ENCODE peak calls at places on chromosomes 1 and 21, in four cellular contexts. D is osteoblast, P is upper lobe of right lung, J is Calu3. T is an unnamed sample.

GRCh38 chr1:3858231-3858981 is 1.1 kb downstream of the DFFB start:
- DNase-seq in D (peak), P (no peak), J (peak), T (no peak)

GRCh38 chr1:27381976-27382762 is 964 bp downstream of the CD164L2 start:
- DNase-seq in D (peak), P (no peak), J (no peak), T (no peak)

GRCh38 chr21:37829447-37829846 is 86.8 kb downstream of the KCNJ6 start:
- DNase-seq in D (peak), P (no peak), J (peak), T (no peak)

GRCh38 chr1:39613250-39613649 is 26.2 kb downstream of the HEYL start:
- DNase-seq in D (no peak), P (no peak), J (no peak), T (no peak)

GRCh38 chr1:20849100-20849499 is 62.0 kb upstream of the HP1BP3 start:
- DNase-seq in D (no peak), P (no peak), J (no peak), T (no peak)

GRCh38 chr21:36087362-36088138 is 17.7 kb downstream of the CBR1 start:
- DNase-seq in D (no peak), P (no peak), J (no peak), T (no peak)

GRCh38 chr1:184160236-184160635 is 108.7 kb downstream of the TSEN15 start:
- DNase-seq in D (peak), P (no peak), J (no peak), T (no peak)

GRCh38 chr1:2944705-2945104 is 76.6 kb upstream of the ACTRT2 start:
- DNase-seq in D (no peak), P (no peak), J (no peak), T (no peak)

GRCh38 chr1:78779831-78780230 is 130.2 kb downstream of the IFI44 start:
- DNase-seq in D (peak), P (no peak), J (no peak), T (no peak)

GRCh38 chr1:236568285-236568894 is 35.9 kb downstream of the HEATR1 start:
- DNase-seq in D (no peak), P (no peak), J (no peak), T (no peak)

GRCh38 chr1:55257958-55258357 is 42.8 kb upstream of the USP24 start:
- DNase-seq in D (no peak), P (no peak), J (no peak), T (peak)

GRCh38 chr1:182205378-182206022 is 144.0 kb upstream of the ZNF648 start:
- DNase-seq in D (no peak), P (no peak), J (no peak), T (no peak)

GRCh38 chr1:81801032-81801833 is 499 bp downstream of the ADGRL2 start:
- DNase-seq in D (peak), P (peak), J (peak), T (no peak)

GRCh38 chr1:29850358-29850757 is 614.0 kb downstream of the PTPRU start:
- DNase-seq in D (no peak), P (no peak), J (no peak), T (no peak)

GRCh38 chr21:44079846-44080245 is 27.4 kb upstream of the PWP2 start:
- DNase-seq in D (no peak), P (no peak), J (no peak), T (no peak)

GRCh38 chr1:168320805-168321577 is 40.3 kb downstream of the TBX19 start:
- DNase-seq in D (peak), P (no peak), J (peak), T (no peak)

GRCh38 chr1:55781944-55782482 is 566.8 kb upstream of the USP24 start:
- DNase-seq in D (peak), P (no peak), J (no peak), T (no peak)

GRCh38 chr1:109912214-109912861 is 1.7 kb downstream of the CSF1 start:
- DNase-seq in D (peak), P (no peak), J (no peak), T (no peak)

GRCh38 chr1:35577071-35577998 is 4.2 kb downstream of the TFAP2E start:
- DNase-seq in D (peak), P (peak), J (no peak), T (peak)

GRCh38 chr1:29970747-29971325 is 734.5 kb downstream of the PTPRU start:
- DNase-seq in D (no peak), P (no peak), J (no peak), T (no peak)

GRCh38 chr1:53552981-53553733 is 94.0 kb downstream of the DMRTB1 start:
- DNase-seq in D (no peak), P (peak), J (no peak), T (no peak)

GRCh38 chr1:28290851-28291250 is 31.5 kb downstream of the SESN2 start:
- DNase-seq in D (no peak), P (no peak), J (no peak), T (no peak)

GRCh38 chr1:183075861-183076260 is 52.6 kb downstream of the LAMC1 start:
- DNase-seq in D (no peak), P (no peak), J (no peak), T (no peak)

GRCh38 chr1:64309468-64309867 is 106.0 kb downstream of the UBE2U start:
- DNase-seq in D (no peak), P (no peak), J (no peak), T (no peak)

GRCh38 chr1:47694011-47694890 is 256.4 kb downstream of the FOXD2 start:
- DNase-seq in D (peak), P (peak), J (no peak), T (no peak)

GRCh38 chr1:161131721-161132409 is 602 bp downstream of the DEDD start:
- DNase-seq in D (peak), P (no peak), J (no peak), T (peak)

GRCh38 chr1:64769482-64769881 is 24.6 kb downstream of the RAVER2 start:
- DNase-seq in D (no peak), P (no peak), J (no peak), T (no peak)

GRCh38 chr1:22745675-22746585 is 35.3 kb downstream of the EPHB2 start:
- DNase-seq in D (peak), P (no peak), J (peak), T (no peak)

GRCh38 chr1:109265741-109266330 is 16.5 kb downstream of the CELSR2 start:
- DNase-seq in D (peak), P (no peak), J (no peak), T (no peak)

GRCh38 chr1:231236938-231237337 is 4.1 kb upstream of the GNPAT start:
- DNase-seq in D (no peak), P (no peak), J (no peak), T (no peak)

GRCh38 chr1:85992756-85993155 is 163.8 kb downstream of the COL24A1 start:
- DNase-seq in D (no peak), P (no peak), J (no peak), T (no peak)

GRCh38 chr1:43299101-43299500 is 1.7 kb upstream of the TIE1 start:
- DNase-seq in D (no peak), P (no peak), J (no peak), T (no peak)

GRCh38 chr1:207808911-207809555 is 57.2 kb downstream of the CD46 start:
- DNase-seq in D (no peak), P (no peak), J (no peak), T (no peak)

DNA sequence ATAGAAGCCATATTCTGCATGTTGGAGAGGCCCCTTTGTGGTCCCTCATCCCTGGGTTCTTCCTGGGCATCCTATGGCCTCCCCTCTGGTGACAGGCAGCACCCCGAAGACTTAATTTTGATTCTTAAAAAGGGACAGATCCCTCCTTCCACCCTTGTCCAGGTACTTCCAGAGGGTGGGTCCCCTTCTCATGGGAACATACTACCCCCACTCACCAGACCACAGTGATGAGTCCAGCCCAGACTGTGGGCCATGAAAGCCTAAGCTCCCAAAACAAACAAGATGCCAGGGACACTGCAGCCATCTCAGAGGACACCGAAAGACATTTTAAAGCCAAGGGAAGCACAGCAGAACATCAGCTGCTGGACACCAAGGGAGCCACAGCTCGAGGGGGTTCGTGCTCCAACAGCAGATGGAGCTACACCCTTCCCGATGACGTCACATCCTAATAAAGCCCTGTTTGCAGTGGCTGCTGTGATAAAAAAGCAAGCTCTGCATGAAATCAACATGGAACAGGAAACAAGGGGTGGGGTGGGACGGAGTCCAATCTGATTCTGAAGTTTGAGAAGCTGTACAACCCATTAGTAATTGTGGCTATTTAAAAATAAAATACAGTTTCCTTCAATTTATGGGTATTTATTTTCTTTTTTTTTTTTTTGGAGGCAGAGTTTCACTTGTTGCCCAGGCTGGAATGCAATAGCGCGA is 32.4 kb downstream of the GNB1 start:
- DNase-seq in D (peak), P (no peak), J (peak), T (no peak)
- TF ChIP-seq CTCF in D (peak), P (peak), J (no peak), T (no peak)

GRCh38 chr1:26035203-26035958 is 10.5 kb downstream of the SLC30A2 start:
- DNase-seq in D (peak), P (peak), J (peak), T (peak)
- TF ChIP-seq CTCF in D (no peak), P (no peak), J (no peak), T (no peak)

GRCh38 chr1:102852583-102852982 is 255.7 kb downstream of the COL11A1 start:
- DNase-seq in D (no peak), P (no peak), J (no peak), T (no peak)
- TF ChIP-seq CTCF in D (peak), P (no peak), J (no peak), T (no peak)

DNA sequence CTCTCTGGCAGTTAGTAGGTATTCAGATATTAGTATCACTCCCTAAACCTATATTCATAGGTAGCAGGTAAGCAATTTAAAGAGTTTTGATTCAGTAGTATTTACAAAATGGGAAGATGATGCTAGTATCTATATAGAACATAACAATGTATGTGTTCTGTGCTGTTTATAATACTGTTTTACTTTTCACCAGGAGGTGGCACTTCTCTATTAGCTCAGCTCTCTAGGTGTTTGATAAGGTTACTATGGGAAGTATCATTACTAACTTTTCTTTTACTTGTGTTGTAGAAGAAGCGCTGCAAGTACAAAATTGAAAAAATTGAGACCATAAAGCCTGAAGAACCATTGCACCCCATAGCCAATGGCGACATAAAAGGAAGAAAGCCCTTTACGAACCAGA is 49.4 kb upstream of the FASLG start:
- DNase-seq in D (no peak), P (no peak), J (no peak), T (no peak)
- TF ChIP-seq CTCF in D (peak), P (no peak), J (peak), T (peak)

GRCh38 chr1:154935749-154936415 is 637 bp downstream of the PMVK start:
- DNase-seq in D (peak), P (no peak), J (peak), T (no peak)

GRCh38 chr1:154937051-154937987 is 800 bp upstream of the PMVK start:
- DNase-seq in D (peak), P (peak), J (peak), T (peak)

GRCh38 chr1:154937988-154938386 is 1.5 kb upstream of the PMVK start:
- DNase-seq in D (no peak), P (no peak), J (no peak), T (no peak)

GRCh38 chr1:154934358-154934948 is 2.1 kb downstream of the PMVK start:
- DNase-seq in D (no peak), P (no peak), J (no peak), T (no peak)

GRCh38 chr1:154936416-154937050 is at the start of gene PMVK:
- DNase-seq in D (peak), P (peak), J (peak), T (peak)
- TF ChIP-seq CTCF in D (peak), P (peak), J (peak), T (no peak)

DNA sequence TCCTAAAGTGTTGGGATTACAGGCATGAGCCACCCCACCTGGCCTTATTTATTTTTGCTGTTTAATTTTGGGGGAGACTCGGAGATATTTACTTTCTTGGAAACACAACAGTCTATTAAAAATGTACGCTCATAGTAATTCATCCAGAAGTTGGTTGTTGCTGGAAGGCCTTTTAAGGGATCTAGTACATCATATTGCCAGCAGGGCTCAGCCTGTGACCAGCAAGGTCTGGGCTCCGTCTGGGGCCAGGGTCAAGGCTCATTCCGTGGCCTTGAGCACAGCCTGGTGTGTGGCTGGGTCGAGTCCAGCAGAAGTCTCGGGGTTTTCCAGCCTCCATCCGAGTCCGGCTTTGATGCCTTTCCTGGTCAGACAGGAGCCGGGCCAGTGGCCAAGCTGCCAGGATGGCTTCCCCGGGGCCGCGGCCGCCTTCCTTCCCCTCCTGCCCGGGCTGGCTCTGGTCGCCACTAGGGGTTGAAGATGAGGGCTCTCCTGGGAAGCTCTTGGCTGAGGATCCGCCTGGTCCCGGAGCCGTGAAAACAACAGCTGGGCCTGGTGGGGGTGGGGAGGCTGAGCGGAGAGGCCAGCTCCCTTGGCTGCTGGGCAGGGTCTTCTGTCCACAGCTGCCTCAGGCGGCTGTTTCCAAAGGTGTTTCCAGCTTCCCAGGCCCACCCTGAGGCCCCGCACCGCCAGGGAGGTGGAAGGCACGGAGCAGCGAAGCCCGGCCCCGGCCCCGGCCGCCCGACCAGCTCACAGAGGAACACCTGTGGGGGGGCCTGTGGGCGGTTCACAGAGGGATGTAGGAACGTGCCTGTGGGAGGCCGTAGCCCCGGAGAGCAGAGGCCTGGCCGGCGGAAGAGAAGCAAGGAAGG is 5.1 kb upstream of the VWA1 start:
- DNase-seq in D (peak), P (peak), J (peak), T (no peak)
- TF ChIP-seq CTCF in D (peak), P (peak), J (no peak), T (no peak)

DNA sequence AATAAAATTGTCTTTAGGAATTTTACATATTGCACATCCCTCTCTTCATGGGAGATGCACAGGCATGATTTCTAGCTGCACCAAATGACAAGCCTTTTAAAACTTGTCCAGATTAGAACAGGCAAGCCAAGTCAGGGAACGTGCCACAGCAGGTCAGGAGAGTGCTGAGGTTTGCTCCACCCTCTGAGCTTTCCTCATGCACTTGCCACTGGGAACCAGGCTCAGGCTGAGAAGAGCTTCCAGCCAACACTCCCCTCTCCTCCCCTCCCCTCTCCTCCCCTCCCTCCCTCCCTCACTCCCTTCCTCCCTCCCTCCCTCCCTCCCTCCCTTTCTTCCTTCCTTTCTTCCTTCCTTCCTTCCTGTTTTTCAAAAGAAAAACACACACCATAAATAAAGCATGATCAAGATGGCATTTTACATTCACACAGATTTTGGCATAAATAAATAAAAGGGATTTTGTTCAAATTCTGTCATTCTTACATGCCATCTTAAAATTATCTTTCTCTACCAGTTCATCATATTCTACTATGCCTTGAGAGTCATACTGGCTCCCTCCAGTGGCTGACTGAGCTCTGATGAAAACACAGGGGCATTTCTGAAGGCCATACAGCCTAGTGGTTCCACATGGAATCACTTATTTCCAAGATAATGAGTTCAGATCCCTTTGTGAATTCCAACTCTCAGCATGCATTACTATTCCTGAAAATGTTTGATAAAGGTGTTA is 622.8 kb upstream of the PKN2 start:
- DNase-seq in D (peak), P (no peak), J (peak), T (no peak)
- TF ChIP-seq CTCF in D (peak), P (peak), J (peak), T (peak)

DNA sequence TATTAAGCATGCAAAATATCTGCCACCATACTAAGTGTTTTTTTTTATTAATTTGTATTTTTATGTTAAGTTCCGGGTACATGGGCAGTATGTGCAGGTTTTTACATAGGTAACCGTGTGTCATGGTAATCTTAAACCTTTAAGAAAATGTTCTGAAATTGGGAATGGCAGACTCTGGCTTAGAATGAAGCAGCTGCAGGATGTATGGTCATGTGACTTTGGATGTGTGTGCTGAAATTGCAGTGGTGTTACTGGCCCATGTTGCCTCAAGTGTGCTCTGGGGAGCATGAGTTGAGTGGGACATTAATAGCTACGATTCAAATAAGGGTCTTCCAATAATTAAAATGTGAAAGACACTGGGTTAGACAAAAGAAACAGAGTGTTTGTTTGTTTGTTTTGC is 6.7 kb downstream of the GRIK1 start:
- DNase-seq in D (no peak), P (no peak), J (no peak), T (no peak)
- TF ChIP-seq CTCF in D (no peak), P (no peak), J (no peak), T (no peak)

DNA sequence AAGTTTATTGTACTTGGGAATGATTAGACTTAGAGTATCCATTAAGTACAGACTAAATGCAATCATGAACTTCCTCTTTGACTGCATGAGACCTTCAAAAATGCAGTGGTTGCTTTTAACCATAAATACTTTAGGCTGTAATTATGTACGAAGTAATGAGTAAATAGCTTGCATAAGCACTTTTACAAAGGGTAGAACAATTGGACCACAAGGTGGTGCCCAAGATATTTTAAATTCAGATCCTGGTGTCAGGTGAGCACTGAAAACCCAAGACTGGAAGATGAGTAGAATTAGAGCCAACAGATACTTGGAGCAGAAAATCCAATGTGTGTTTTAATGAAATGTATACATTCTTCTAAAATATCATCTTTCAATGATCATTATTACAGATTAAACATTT is 43.4 kb upstream of the RHOU start:
- DNase-seq in D (peak), P (no peak), J (peak), T (no peak)
- TF ChIP-seq CTCF in D (peak), P (peak), J (peak), T (no peak)